ENCODE peak calls at places on chromosomes 16 and 17, in seven cellular contexts. E is Panc1, T is GM12865, H is psoas muscle, X is AG04450, S is HFF-Myc, B is SJSA1. J is an unnamed sample.

GRCh38 chr16:74724820-74725549 is 24.3 kb upstream of the MLKL start:
- DNase-seq in B (peak; percentile 58), T (no peak), S (no peak), X (peak; percentile 44), H (peak; percentile 36), E (no peak), J (peak; percentile 31)

GRCh38 chr17:63279498-63280230 is 166.4 kb downstream of the CYB561 start:
- DNase-seq in H (no peak), T (no peak), E (no peak), X (no peak), S (no peak), B (peak; percentile 51), J (peak; percentile 45)

GRCh38 chr17:41486809-41487530 is 2.7 kb downstream of the KRT36 start:
- DNase-seq in B (no peak), E (no peak), X (no peak), H (no peak), S (no peak), T (peak; percentile 43), J (no peak)

GRCh38 chr16:23469814-23470213 is 16.8 kb upstream of the COG7 start:
- DNase-seq in E (no peak), T (no peak), B (no peak), H (no peak), X (no peak), S (no peak), J (no peak)

GRCh38 chr16:77467929-77468328 is 33.1 kb upstream of the ADAMTS18 start:
- DNase-seq in T (no peak), X (no peak), E (no peak), H (no peak), S (no peak), B (no peak), J (no peak)

GRCh38 chr17:1005361-1005946 is 8.5 kb downstream of the TIMM22 start:
- DNase-seq in E (no peak), T (no peak), X (no peak), S (no peak), H (peak; percentile 84), B (no peak), J (no peak)

GRCh38 chr17:42337442-42337841 is 49.1 kb downstream of the STAT5A start:
- DNase-seq in S (no peak), E (no peak), H (no peak), B (no peak), X (peak; percentile 58), T (peak; percentile 96), J (no peak)

GRCh38 chr17:38587956-38588771 is 17.6 kb downstream of the SRCIN1 start:
- DNase-seq in E (no peak), B (no peak), S (no peak), X (no peak), H (no peak), T (no peak), J (no peak)

GRCh38 chr16:52439750-52440149 is 107.2 kb downstream of the TOX3 start:
- DNase-seq in E (no peak), S (no peak), X (no peak), T (no peak), H (no peak), B (no peak), J (no peak)

GRCh38 chr16:48334325-48334724 is 50.9 kb downstream of the SIAH1 start:
- DNase-seq in S (no peak), E (no peak), X (no peak), T (no peak), H (no peak), B (no peak), J (no peak)

GRCh38 chr16:88789593-88789992 is 4.6 kb upstream of the PIEZO1 start:
- DNase-seq in E (no peak), H (peak; percentile 34), X (no peak), T (no peak), B (no peak), S (no peak), J (no peak)

DNA sequence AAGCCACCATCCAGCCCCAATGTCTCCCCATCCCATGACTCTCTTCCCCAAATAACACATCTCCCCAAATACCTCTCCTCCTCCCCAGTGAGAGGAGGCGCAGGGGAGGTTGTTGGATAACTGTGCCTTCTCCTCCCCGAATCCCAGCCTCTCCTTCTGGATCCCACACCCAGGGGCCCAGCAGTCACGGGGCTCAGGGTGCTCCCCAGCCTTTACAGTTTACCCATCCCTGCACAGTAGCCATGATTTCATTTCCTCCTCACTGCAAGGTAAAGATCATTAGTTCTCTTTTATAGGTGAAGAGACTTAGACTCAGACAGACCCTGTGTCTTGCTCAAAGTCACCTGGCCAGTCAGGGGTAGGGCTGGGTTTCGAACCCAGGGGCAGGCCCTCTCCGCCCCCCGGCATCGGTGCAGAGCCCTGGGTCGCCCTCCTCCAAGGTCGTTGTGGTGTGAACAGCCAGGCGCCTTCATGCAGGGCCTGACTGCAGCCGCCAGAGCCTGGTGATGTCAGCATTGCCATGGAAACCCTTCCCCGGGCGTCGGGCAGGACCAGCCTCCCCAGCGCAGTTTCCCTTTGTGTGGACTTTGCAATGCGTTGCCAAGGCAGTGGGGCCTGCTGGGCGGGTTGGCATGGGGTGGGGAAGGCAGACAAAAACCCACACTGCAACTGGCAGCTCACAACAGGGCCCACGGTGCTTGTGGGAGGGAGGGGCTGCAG is 53.3 kb upstream of the TOB1 start:
- DNase-seq in E (no peak), B (peak; percentile 64), S (peak; percentile 41), X (peak; percentile 33), H (peak; percentile 82), T (peak; percentile 75), J (peak; percentile 32)
- H3K4me3 ChIP-seq in E (no peak overlapping the region), B (no peak overlapping the region), S (no peak overlapping the region), X (no peak overlapping the region), H (no peak overlapping the region), T (no peak overlapping the region), J (no peak overlapping the region)

GRCh38 chr17:77467513-77467912 is 326.7 kb downstream of the SEC14L1 start:
- DNase-seq in S (no peak), T (no peak), X (no peak), H (peak; percentile 38), B (no peak), E (no peak), J (no peak)

GRCh38 chr17:77466596-77467223 is 325.9 kb downstream of the SEC14L1 start:
- DNase-seq in X (no peak), E (no peak), B (no peak), H (peak; percentile 52), T (no peak), S (no peak), J (no peak)

GRCh38 chr17:77464988-77465357 is 324.2 kb downstream of the SEC14L1 start:
- DNase-seq in H (no peak), S (no peak), B (no peak), X (no peak), T (no peak), E (no peak), J (no peak)

GRCh38 chr17:77466140-77466539 is 325.4 kb downstream of the SEC14L1 start:
- DNase-seq in B (no peak), T (no peak), X (no peak), S (no peak), E (no peak), H (no peak), J (no peak)

GRCh38 chr17:77465358-77466041 is 324.7 kb downstream of the SEC14L1 start:
- DNase-seq in H (no peak), B (no peak), X (no peak), S (no peak), E (no peak), T (peak; percentile 94), J (no peak)
- H3K4me3 ChIP-seq in H (no peak overlapping the region), B (no peak overlapping the region), X (no peak overlapping the region), S (no peak overlapping the region), E (no peak overlapping the region), T (peak overlapping the region; percentile 6), J (no peak overlapping the region)

GRCh38 chr17:74055508-74056160 is 147.8 kb upstream of the RPL38 start:
- DNase-seq in T (no peak), S (no peak), H (no peak), X (no peak), B (no peak), E (no peak), J (no peak)

GRCh38 chr17:74049167-74049797 is 154.2 kb upstream of the RPL38 start:
- DNase-seq in B (no peak), T (no peak), E (no peak), H (no peak), X (no peak), S (no peak), J (no peak)

GRCh38 chr17:74052993-74053744 is 150.3 kb upstream of the RPL38 start:
- DNase-seq in E (no peak), X (no peak), B (no peak), S (no peak), H (no peak), T (no peak), J (no peak)

GRCh38 chr17:74051348-74051747 is 152.1 kb upstream of the RPL38 start:
- DNase-seq in B (no peak), S (no peak), H (no peak), E (no peak), T (no peak), X (no peak), J (no peak)

DNA sequence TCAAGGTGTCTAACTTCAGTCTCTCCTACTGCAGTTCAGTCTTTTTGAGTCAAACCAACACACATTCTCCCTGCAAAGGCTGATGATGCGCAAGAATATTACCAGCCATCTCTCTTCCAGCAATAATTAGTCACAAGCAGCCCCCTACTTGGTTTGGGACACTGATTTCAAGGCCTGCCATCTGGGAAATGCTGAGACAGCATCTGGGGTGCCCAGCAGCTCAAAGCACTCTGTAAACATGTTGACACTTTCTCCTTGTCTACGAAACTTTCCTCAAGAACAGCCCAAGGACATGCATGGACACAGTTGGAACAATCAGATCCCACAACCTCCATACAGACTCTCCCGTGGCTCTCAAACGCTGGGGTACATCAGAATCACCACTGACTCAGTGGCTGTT is 149.2 kb upstream of the RPL38 start:
- DNase-seq in E (no peak), B (no peak), H (no peak), T (no peak), S (no peak), X (no peak), J (no peak)
- H3K4me3 ChIP-seq in E (no peak overlapping the region), B (no peak overlapping the region), H (no peak overlapping the region), T (no peak overlapping the region), S (no peak overlapping the region), X (no peak overlapping the region), J (no peak overlapping the region)

GRCh38 chr16:2955779-2956565 is 8.1 kb upstream of the KREMEN2 start:
- DNase-seq in B (no peak), S (no peak), H (no peak), X (no peak), T (no peak), E (no peak), J (no peak)

GRCh38 chr16:2954647-2955381 is 9.3 kb upstream of the KREMEN2 start:
- DNase-seq in S (no peak), B (no peak), T (no peak), H (peak; percentile 46), E (no peak), X (no peak), J (no peak)

GRCh38 chr16:2954228-2954627 is 9.8 kb upstream of the KREMEN2 start:
- DNase-seq in X (no peak), S (no peak), E (no peak), T (no peak), H (peak; percentile 32), B (no peak), J (no peak)

GRCh38 chr16:2955438-2955778 is 8.7 kb upstream of the KREMEN2 start:
- DNase-seq in S (no peak), X (no peak), H (peak; percentile 45), B (no peak), T (no peak), E (no peak), J (no peak)

DNA sequence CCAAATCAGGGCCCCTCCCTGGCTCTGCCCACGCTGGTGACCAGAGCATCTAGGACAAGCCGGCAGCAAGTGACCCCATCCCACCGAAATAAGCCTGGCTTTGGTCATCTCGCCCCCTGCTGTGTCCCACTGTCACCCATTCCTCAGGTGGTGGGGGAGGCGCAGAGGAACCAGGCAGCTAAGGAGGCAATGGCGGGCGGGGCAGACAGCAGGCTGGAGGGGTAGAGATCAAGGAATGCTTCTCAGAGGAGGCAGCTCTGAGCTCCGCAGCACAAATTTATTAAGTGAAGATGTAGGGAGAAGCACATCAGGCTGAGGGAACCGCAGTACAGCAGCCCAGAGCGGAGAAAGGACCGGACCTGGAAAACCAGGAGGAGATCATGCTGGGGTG is 7.5 kb upstream of the KREMEN2 start:
- DNase-seq in S (no peak), E (no peak), B (no peak), H (no peak), T (no peak), X (no peak), J (no peak)
- H3K4me3 ChIP-seq in S (no peak overlapping the region), E (no peak overlapping the region), B (no peak overlapping the region), H (no peak overlapping the region), T (no peak overlapping the region), X (no peak overlapping the region), J (no peak overlapping the region)

J was measured in skeletal muscle cell.